ENCODE peak calls at places on chromosomes 5 and 9, in eight cellular contexts. One of them, this sample, is unnamed.

GRCh38 chr5:27020965-27021364 is 17.4 kb downstream of the CDH9 start:
- DNase-seq in small intestine: no peak
- DNase-seq in SK-MEL-5: peak
- DNase-seq in activated T-helper 1 cell treated with Interleukin-2 at 50 U/mL for 16 hours: no peak
- DNase-seq in IMR-90: peak
- DNase-seq in effector memory CD8-positive, alpha-beta T cell: no peak
- DNase-seq in cardiac muscle cell: peak
- DNase-seq in NCI-H1694 treated with DMSO at 0.1 percent for 48 hours: peak
- DNase-seq in this sample: no peak

GRCh38 chr5:101788797-101789196 is 507.3 kb downstream of the SLCO4C1 start:
- DNase-seq in cardiac muscle cell: no peak
- DNase-seq in IMR-90: no peak
- DNase-seq in effector memory CD8-positive, alpha-beta T cell: no peak
- DNase-seq in NCI-H1694 treated with DMSO at 0.1 percent for 48 hours: no peak
- DNase-seq in activated T-helper 1 cell treated with Interleukin-2 at 50 U/mL for 16 hours: no peak
- DNase-seq in small intestine: no peak
- DNase-seq in SK-MEL-5: no peak
- DNase-seq in this sample: no peak

GRCh38 chr5:35780236-35780635 is 76.5 kb upstream of the IL7R start:
- DNase-seq in activated T-helper 1 cell treated with Interleukin-2 at 50 U/mL for 16 hours: peak
- DNase-seq in SK-MEL-5: no peak
- DNase-seq in cardiac muscle cell: no peak
- DNase-seq in NCI-H1694 treated with DMSO at 0.1 percent for 48 hours: no peak
- DNase-seq in IMR-90: no peak
- DNase-seq in small intestine: no peak
- DNase-seq in effector memory CD8-positive, alpha-beta T cell: no peak
- DNase-seq in this sample: no peak

GRCh38 chr9:114691046-114691955 is 9.3 kb upstream of the TEX48 start:
- DNase-seq in activated T-helper 1 cell treated with Interleukin-2 at 50 U/mL for 16 hours: peak
- DNase-seq in small intestine: peak
- DNase-seq in effector memory CD8-positive, alpha-beta T cell: peak
- DNase-seq in cardiac muscle cell: no peak
- DNase-seq in NCI-H1694 treated with DMSO at 0.1 percent for 48 hours: no peak
- DNase-seq in SK-MEL-5: no peak
- DNase-seq in IMR-90: peak
- DNase-seq in this sample: no peak

GRCh38 chr5:141850183-141850768 is 27.9 kb downstream of the PCDH1 start:
- DNase-seq in IMR-90: peak
- DNase-seq in NCI-H1694 treated with DMSO at 0.1 percent for 48 hours: peak
- DNase-seq in effector memory CD8-positive, alpha-beta T cell: peak
- DNase-seq in SK-MEL-5: peak
- DNase-seq in activated T-helper 1 cell treated with Interleukin-2 at 50 U/mL for 16 hours: peak
- DNase-seq in cardiac muscle cell: peak
- DNase-seq in small intestine: no peak
- DNase-seq in this sample: peak

GRCh38 chr9:32378496-32378895 is 5.9 kb upstream of the ACO1 start:
- DNase-seq in effector memory CD8-positive, alpha-beta T cell: peak
- DNase-seq in activated T-helper 1 cell treated with Interleukin-2 at 50 U/mL for 16 hours: peak
- DNase-seq in cardiac muscle cell: peak
- DNase-seq in NCI-H1694 treated with DMSO at 0.1 percent for 48 hours: peak
- DNase-seq in small intestine: peak
- DNase-seq in SK-MEL-5: peak
- DNase-seq in IMR-90: peak
- DNase-seq in this sample: peak

GRCh38 chr5:148992265-148992664 is 70.6 kb downstream of the SH3TC2 start:
- DNase-seq in activated T-helper 1 cell treated with Interleukin-2 at 50 U/mL for 16 hours: no peak
- DNase-seq in small intestine: no peak
- DNase-seq in IMR-90: no peak
- DNase-seq in NCI-H1694 treated with DMSO at 0.1 percent for 48 hours: no peak
- DNase-seq in cardiac muscle cell: no peak
- DNase-seq in effector memory CD8-positive, alpha-beta T cell: no peak
- DNase-seq in SK-MEL-5: no peak
- DNase-seq in this sample: no peak

GRCh38 chr9:130728721-130729120 is 35.1 kb downstream of the EXOSC2 start:
- DNase-seq in effector memory CD8-positive, alpha-beta T cell: no peak
- DNase-seq in IMR-90: peak
- DNase-seq in activated T-helper 1 cell treated with Interleukin-2 at 50 U/mL for 16 hours: no peak
- DNase-seq in cardiac muscle cell: no peak
- DNase-seq in small intestine: no peak
- DNase-seq in SK-MEL-5: no peak
- DNase-seq in NCI-H1694 treated with DMSO at 0.1 percent for 48 hours: no peak
- DNase-seq in this sample: peak

GRCh38 chr9:24602687-24603352 is 57.1 kb upstream of the IZUMO3 start:
- DNase-seq in cardiac muscle cell: no peak
- DNase-seq in effector memory CD8-positive, alpha-beta T cell: no peak
- DNase-seq in SK-MEL-5: no peak
- DNase-seq in activated T-helper 1 cell treated with Interleukin-2 at 50 U/mL for 16 hours: no peak
- DNase-seq in IMR-90: no peak
- DNase-seq in NCI-H1694 treated with DMSO at 0.1 percent for 48 hours: no peak
- DNase-seq in small intestine: no peak
- DNase-seq in this sample: no peak

GRCh38 chr5:74378464-74378863 is 262.1 kb downstream of the ENC1 start:
- DNase-seq in activated T-helper 1 cell treated with Interleukin-2 at 50 U/mL for 16 hours: no peak
- DNase-seq in IMR-90: peak
- DNase-seq in NCI-H1694 treated with DMSO at 0.1 percent for 48 hours: no peak
- DNase-seq in cardiac muscle cell: no peak
- DNase-seq in small intestine: no peak
- DNase-seq in effector memory CD8-positive, alpha-beta T cell: no peak
- DNase-seq in SK-MEL-5: no peak
- DNase-seq in this sample: no peak

GRCh38 chr5:179375966-179376365 is 30.7 kb upstream of the ADAMTS2 start:
- DNase-seq in activated T-helper 1 cell treated with Interleukin-2 at 50 U/mL for 16 hours: no peak
- DNase-seq in NCI-H1694 treated with DMSO at 0.1 percent for 48 hours: no peak
- DNase-seq in small intestine: no peak
- DNase-seq in SK-MEL-5: no peak
- DNase-seq in IMR-90: no peak
- DNase-seq in effector memory CD8-positive, alpha-beta T cell: no peak
- DNase-seq in cardiac muscle cell: no peak
- DNase-seq in this sample: no peak

GRCh38 chr5:126490167-126490937 is 67.1 kb downstream of the GRAMD2B start:
- DNase-seq in small intestine: no peak
- DNase-seq in activated T-helper 1 cell treated with Interleukin-2 at 50 U/mL for 16 hours: no peak
- DNase-seq in NCI-H1694 treated with DMSO at 0.1 percent for 48 hours: no peak
- DNase-seq in SK-MEL-5: peak
- DNase-seq in cardiac muscle cell: no peak
- DNase-seq in IMR-90: no peak
- DNase-seq in effector memory CD8-positive, alpha-beta T cell: no peak
- DNase-seq in this sample: no peak

GRCh38 chr9:107358867-107359440 is 75.9 kb downstream of the RAD23B start:
- DNase-seq in effector memory CD8-positive, alpha-beta T cell: no peak
- DNase-seq in IMR-90: no peak
- DNase-seq in activated T-helper 1 cell treated with Interleukin-2 at 50 U/mL for 16 hours: no peak
- DNase-seq in SK-MEL-5: no peak
- DNase-seq in cardiac muscle cell: no peak
- DNase-seq in NCI-H1694 treated with DMSO at 0.1 percent for 48 hours: peak
- DNase-seq in small intestine: no peak
- DNase-seq in this sample: no peak

GRCh38 chr5:75512383-75513074 is 838 bp downstream of the POLK start:
- DNase-seq in SK-MEL-5: peak
- DNase-seq in cardiac muscle cell: no peak
- DNase-seq in activated T-helper 1 cell treated with Interleukin-2 at 50 U/mL for 16 hours: no peak
- DNase-seq in small intestine: no peak
- DNase-seq in effector memory CD8-positive, alpha-beta T cell: no peak
- DNase-seq in IMR-90: peak
- DNase-seq in NCI-H1694 treated with DMSO at 0.1 percent for 48 hours: no peak
- DNase-seq in this sample: no peak

GRCh38 chr5:141320225-141321169 is at the start of gene TAF7:
- DNase-seq in SK-MEL-5: peak
- DNase-seq in NCI-H1694 treated with DMSO at 0.1 percent for 48 hours: peak
- DNase-seq in activated T-helper 1 cell treated with Interleukin-2 at 50 U/mL for 16 hours: peak
- DNase-seq in effector memory CD8-positive, alpha-beta T cell: peak
- DNase-seq in small intestine: peak
- DNase-seq in cardiac muscle cell: peak
- DNase-seq in IMR-90: peak
- DNase-seq in this sample: peak

GRCh38 chr9:128696923-128697707 is 5.2 kb upstream of the PKN3 start:
- DNase-seq in NCI-H1694 treated with DMSO at 0.1 percent for 48 hours: no peak
- DNase-seq in cardiac muscle cell: no peak
- DNase-seq in effector memory CD8-positive, alpha-beta T cell: no peak
- DNase-seq in activated T-helper 1 cell treated with Interleukin-2 at 50 U/mL for 16 hours: no peak
- DNase-seq in SK-MEL-5: no peak
- DNase-seq in small intestine: no peak
- DNase-seq in IMR-90: no peak
- DNase-seq in this sample: no peak

GRCh38 chr5:10635257-10635860 is 71.5 kb downstream of the ANKRD33B start:
- DNase-seq in IMR-90: peak
- DNase-seq in cardiac muscle cell: no peak
- DNase-seq in small intestine: no peak
- DNase-seq in SK-MEL-5: no peak
- DNase-seq in activated T-helper 1 cell treated with Interleukin-2 at 50 U/mL for 16 hours: peak
- DNase-seq in effector memory CD8-positive, alpha-beta T cell: peak
- DNase-seq in NCI-H1694 treated with DMSO at 0.1 percent for 48 hours: no peak
- DNase-seq in this sample: peak

GRCh38 chr9:16180546-16180945 is 627.7 kb downstream of the CCDC171 start:
- DNase-seq in activated T-helper 1 cell treated with Interleukin-2 at 50 U/mL for 16 hours: no peak
- DNase-seq in cardiac muscle cell: no peak
- DNase-seq in NCI-H1694 treated with DMSO at 0.1 percent for 48 hours: no peak
- DNase-seq in effector memory CD8-positive, alpha-beta T cell: no peak
- DNase-seq in SK-MEL-5: no peak
- DNase-seq in small intestine: no peak
- DNase-seq in IMR-90: peak
- DNase-seq in this sample: no peak

GRCh38 chr9:114521846-114522245 is 16.6 kb upstream of the WHRN start:
- DNase-seq in cardiac muscle cell: no peak
- DNase-seq in IMR-90: peak
- DNase-seq in effector memory CD8-positive, alpha-beta T cell: no peak
- DNase-seq in small intestine: no peak
- DNase-seq in SK-MEL-5: no peak
- DNase-seq in activated T-helper 1 cell treated with Interleukin-2 at 50 U/mL for 16 hours: no peak
- DNase-seq in NCI-H1694 treated with DMSO at 0.1 percent for 48 hours: no peak
- DNase-seq in this sample: no peak

GRCh38 chr5:123549256-123549904 is 37.4 kb downstream of the CSNK1G3 start:
- DNase-seq in NCI-H1694 treated with DMSO at 0.1 percent for 48 hours: no peak
- DNase-seq in cardiac muscle cell: no peak
- DNase-seq in SK-MEL-5: peak
- DNase-seq in effector memory CD8-positive, alpha-beta T cell: peak
- DNase-seq in IMR-90: no peak
- DNase-seq in activated T-helper 1 cell treated with Interleukin-2 at 50 U/mL for 16 hours: peak
- DNase-seq in small intestine: peak
- DNase-seq in this sample: peak

GRCh38 chr5:168746893-168747640 is 167.9 kb upstream of the PANK3 start:
- DNase-seq in small intestine: no peak
- DNase-seq in SK-MEL-5: peak
- DNase-seq in effector memory CD8-positive, alpha-beta T cell: no peak
- DNase-seq in activated T-helper 1 cell treated with Interleukin-2 at 50 U/mL for 16 hours: no peak
- DNase-seq in NCI-H1694 treated with DMSO at 0.1 percent for 48 hours: no peak
- DNase-seq in IMR-90: no peak
- DNase-seq in cardiac muscle cell: no peak
- DNase-seq in this sample: no peak

GRCh38 chr9:112869917-112870316 is 20.8 kb downstream of the SLC46A2 start:
- DNase-seq in small intestine: no peak
- DNase-seq in cardiac muscle cell: no peak
- DNase-seq in effector memory CD8-positive, alpha-beta T cell: no peak
- DNase-seq in NCI-H1694 treated with DMSO at 0.1 percent for 48 hours: no peak
- DNase-seq in IMR-90: no peak
- DNase-seq in activated T-helper 1 cell treated with Interleukin-2 at 50 U/mL for 16 hours: no peak
- DNase-seq in SK-MEL-5: no peak
- DNase-seq in this sample: no peak

GRCh38 chr9:137380606-137381005 is 42.4 kb downstream of the EXD3 start:
- DNase-seq in NCI-H1694 treated with DMSO at 0.1 percent for 48 hours: no peak
- DNase-seq in small intestine: no peak
- DNase-seq in activated T-helper 1 cell treated with Interleukin-2 at 50 U/mL for 16 hours: no peak
- DNase-seq in SK-MEL-5: no peak
- DNase-seq in effector memory CD8-positive, alpha-beta T cell: no peak
- DNase-seq in cardiac muscle cell: no peak
- DNase-seq in IMR-90: no peak
- DNase-seq in this sample: no peak

GRCh38 chr9:5800969-5801738 is 31.8 kb downstream of the ERMP1 start:
- DNase-seq in small intestine: peak
- DNase-seq in SK-MEL-5: no peak
- DNase-seq in IMR-90: no peak
- DNase-seq in effector memory CD8-positive, alpha-beta T cell: no peak
- DNase-seq in NCI-H1694 treated with DMSO at 0.1 percent for 48 hours: no peak
- DNase-seq in cardiac muscle cell: no peak
- DNase-seq in activated T-helper 1 cell treated with Interleukin-2 at 50 U/mL for 16 hours: no peak
- DNase-seq in this sample: no peak